ENCODE peak calls at places on chromosomes 13 and 19, in five cellular contexts. X, W, S, L and R are unnamed samples.

GRCh38 chr13:93355094-93355493 is 128.5 kb downstream of the GPC6 start:
- DNase-seq in X (no peak), W (no peak), S (no peak), L (no peak), R (no peak)

GRCh38 chr19:48965806-48966540 is 864 bp downstream of the FTL start:
- DNase-seq in X (peak), W (peak), S (peak), L (peak), R (peak)

GRCh38 chr19:50602089-50602422 is 33.8 kb upstream of the LRRC4B start:
- DNase-seq in X (no peak), W (no peak), S (no peak), L (no peak), R (no peak)

GRCh38 chr13:83666126-83666525 is 216.1 kb downstream of the SLITRK1 start:
- DNase-seq in X (no peak), W (no peak), S (no peak), L (no peak), R (no peak)

GRCh38 chr19:53992815-53993214 is 1.4 kb downstream of the CACNG6 start:
- DNase-seq in X (no peak), W (no peak), S (no peak), L (no peak), R (no peak)

GRCh38 chr19:29812080-29812880 is 489 bp downstream of the CCNE1 start:
- DNase-seq in X (no peak), W (no peak), S (peak), L (no peak), R (no peak)

GRCh38 chr13:27273658-27274425 is 3.2 kb downstream of the RASL11A start:
- DNase-seq in X (no peak), W (no peak), S (peak), L (no peak), R (no peak)

GRCh38 chr13:42885325-42885724 is 103.9 kb downstream of the FAM216B start:
- DNase-seq in X (no peak), W (no peak), S (no peak), L (no peak), R (no peak)